ENCODE peak calls at places on chromosomes 6 and 20, in nine cellular contexts. A is NCI-H524; W is activated CD4-positive, alpha-beta memory T cell treated with anti-CD3 and anti-CD28 coated beads for 36 hours; D is astrocyte of the spinal cord; P is astrocyte of the cerebellum; U is posterior cingulate gyrus; X is OCI-LY7; N is fibroblast of the conjunctiva; V is effector memory CD8-positive, alpha-beta T cell. F is an unnamed sample.

GRCh38 chr6:69846770-69847506 is 19.4 kb upstream of the COL19A1 start:
- DNase-seq in A (no peak), W (no peak), D (no peak), P (no peak), U (no peak), X (no peak), N (no peak), V (no peak), F (no peak)

GRCh38 chr20:39611901-39612300 is 649.8 kb downstream of the DHX35 start:
- DNase-seq in A (no peak), W (no peak), D (no peak), P (no peak), U (no peak), X (no peak), N (no peak), V (no peak), F (no peak)

GRCh38 chr6:31122803-31123706 is 2.8 kb upstream of the CDSN start:
- DNase-seq in A (no peak), W (no peak), D (peak; percentile 71), P (peak; percentile 72), U (peak; percentile 92), X (no peak), N (peak; percentile 88), V (no peak), F (no peak)

GRCh38 chr6:1993049-1993448 is 252.4 kb downstream of the GMDS start:
- DNase-seq in A (no peak), W (no peak), D (peak; percentile 41), P (no peak), U (no peak), X (no peak), N (no peak), V (no peak), F (no peak)

GRCh38 chr6:74284266-74284665 is 588.3 kb downstream of the CD109 start:
- DNase-seq in A (no peak), W (no peak), D (no peak), P (no peak), U (no peak), X (no peak), N (no peak), V (no peak), F (no peak)

GRCh38 chr20:57399587-57400261 is 8.5 kb downstream of the RBM38 start:
- DNase-seq in A (no peak), W (peak; percentile 85), D (no peak), P (no peak), U (peak; percentile 88), X (peak; percentile 33), N (no peak), V (no peak), F (peak; percentile 51)

GRCh38 chr6:74000582-74000981 is 304.6 kb downstream of the CD109 start:
- DNase-seq in A (no peak), W (no peak), D (no peak), P (no peak), U (no peak), X (no peak), N (no peak), V (no peak), F (no peak)

GRCh38 chr6:85464260-85464644 is 14.4 kb downstream of the NT5E start:
- DNase-seq in A (no peak), W (peak; percentile 70), D (peak; percentile 99), P (peak; percentile 95), U (no peak), X (no peak), N (peak; percentile 90), V (no peak), F (no peak)

GRCh38 chr6:37130704-37131103 is 39.2 kb upstream of the PIM1 start:
- DNase-seq in A (no peak), W (peak; percentile 20), D (no peak), P (no peak), U (peak; percentile 12), X (no peak), N (no peak), V (no peak), F (no peak)

GRCh38 chr6:6379573-6379972 is 59.1 kb upstream of the F13A1 start:
- DNase-seq in A (no peak), W (no peak), D (peak; percentile 6), P (peak; percentile 3), U (no peak), X (peak; percentile 47), N (no peak), V (no peak), F (no peak)

GRCh38 chr6:1611572-1612385 is 2.1 kb downstream of the FOXC1 start:
- DNase-seq in A (peak; percentile 35), W (peak; percentile 17), D (no peak), P (no peak), U (no peak), X (no peak), N (no peak), V (no peak), F (no peak)

GRCh38 chr20:49795125-49795424 is 17.6 kb upstream of the SLC9A8 start:
- DNase-seq in A (no peak), W (no peak), D (no peak), P (no peak), U (no peak), X (no peak), N (no peak), V (no peak), F (no peak)

GRCh38 chr6:84979541-84979940 is 215.1 kb upstream of the TBX18 start:
- DNase-seq in A (no peak), W (no peak), D (peak; percentile 59), P (no peak), U (no peak), X (no peak), N (peak; percentile 31), V (no peak), F (no peak)

GRCh38 chr20:40286991-40287531 is 402.0 kb downstream of the MAFB start:
- DNase-seq in A (no peak), W (no peak), D (no peak), P (no peak), U (peak; percentile 84), X (no peak), N (no peak), V (no peak), F (no peak)

GRCh38 chr6:21594427-21595264 is 1.1 kb downstream of the SOX4 start:
- DNase-seq in A (peak; percentile 43), W (peak; percentile 52), D (peak; percentile 77), P (no peak), U (peak; percentile 94), X (peak; percentile 64), N (no peak), V (peak; percentile 21), F (peak; percentile 48)

GRCh38 chr20:17912916-17913315 is 55.7 kb downstream of the SNX5 start:
- DNase-seq in A (no peak), W (no peak), D (no peak), P (no peak), U (no peak), X (no peak), N (no peak), V (no peak), F (no peak)

GRCh38 chr20:31806564-31807355 is 12.4 kb upstream of the MYLK2 start:
- DNase-seq in A (no peak), W (no peak), D (peak; percentile 21), P (no peak), U (no peak), X (no peak), N (no peak), V (no peak), F (no peak)

GRCh38 chr6:155317186-155317585 is 2.9 kb upstream of the TFB1M start:
- DNase-seq in A (peak; percentile 23), W (no peak), D (peak; percentile 9), P (no peak), U (no peak), X (peak; percentile 27), N (no peak), V (no peak), F (peak; percentile 62)

GRCh38 chr6:26250806-26251075 is 114.3 kb upstream of the BTN3A2 start:
- DNase-seq in A (peak; percentile 58), W (peak; percentile 48), D (no peak), P (no peak), U (no peak), X (no peak), N (no peak), V (peak; percentile 46), F (no peak)

GRCh38 chr6:56540232-56540631 is 102.5 kb downstream of the DST start:
- DNase-seq in A (no peak), W (no peak), D (no peak), P (no peak), U (no peak), X (no peak), N (no peak), V (no peak), F (peak; percentile 38)

GRCh38 chr6:13066050-13066449 is 262.3 kb downstream of the TBC1D7 start:
- DNase-seq in A (peak; percentile 73), W (no peak), D (no peak), P (no peak), U (no peak), X (no peak), N (no peak), V (no peak), F (no peak)

GRCh38 chr6:57130784-57131183 is 40.8 kb downstream of the ZNF451 start:
- DNase-seq in A (no peak), W (no peak), D (no peak), P (no peak), U (no peak), X (no peak), N (no peak), V (no peak), F (no peak)

GRCh38 chr20:57514273-57514751 is 10.6 kb downstream of the CTCFL start:
- DNase-seq in A (peak; percentile 74), W (peak; percentile 38), D (peak; percentile 63), P (peak; percentile 47), U (peak; percentile 93), X (no peak), N (peak; percentile 52), V (no peak), F (peak; percentile 77)

GRCh38 chr20:46084805-46085792 is 4.7 kb downstream of the NCOA5 start:
- DNase-seq in A (peak; percentile 10), W (no peak), D (peak; percentile 12), P (no peak), U (no peak), X (no peak), N (no peak), V (no peak), F (no peak)

GRCh38 chr20:9298906-9299305 is 215.5 kb upstream of the LAMP5 start:
- DNase-seq in A (no peak), W (no peak), D (no peak), P (no peak), U (no peak), X (no peak), N (no peak), V (no peak), F (no peak)

GRCh38 chr6:161549977-161550655 is 276.3 kb upstream of the AGPAT4 start:
- DNase-seq in A (no peak), W (no peak), D (no peak), P (no peak), U (no peak), X (no peak), N (no peak), V (no peak), F (no peak)

GRCh38 chr20:63977392-63978276 is 1.8 kb downstream of the SAMD10 start:
- DNase-seq in A (no peak), W (peak; percentile 79), D (peak; percentile 78), P (no peak), U (no peak), X (no peak), N (peak; percentile 33), V (peak; percentile 50), F (no peak)

GRCh38 chr6:115914098-115914497 is 146.6 kb downstream of the FRK start:
- DNase-seq in A (no peak), W (no peak), D (no peak), P (no peak), U (no peak), X (no peak), N (no peak), V (no peak), F (no peak)

GRCh38 chr6:101402618-101403002 is 9.1 kb downstream of the GRIK2 start:
- DNase-seq in A (peak; percentile 45), W (no peak), D (no peak), P (no peak), U (peak; percentile 89), X (no peak), N (no peak), V (no peak), F (no peak)

GRCh38 chr6:56984374-56984773 is 29.5 kb downstream of the BEND6 start:
- DNase-seq in A (no peak), W (no peak), D (peak; percentile 41), P (peak; percentile 11), U (no peak), X (no peak), N (no peak), V (no peak), F (no peak)

GRCh38 chr6:6884193-6884627 is 223.6 kb upstream of the RREB1 start:
- DNase-seq in A (no peak), W (no peak), D (no peak), P (no peak), U (no peak), X (no peak), N (no peak), V (no peak), F (no peak)